ENCODE peak calls at places on chromosome 12, in four cellular contexts. U is HL-60, V is GM12878, R is K562. D is an unnamed sample.

GRCh38 chr12:51244269-51244668 is 5.6 kb downstream of the DAZAP2 start:
- DNase-seq in U (no peak), V (no peak), R (no peak), D (no peak)

GRCh38 chr12:52249041-52249461 is 16.0 kb downstream of the KRT7 start:
- DNase-seq in U (no peak), V (no peak), R (no peak), D (no peak)

GRCh38 chr12:26971963-26972362 is 33.7 kb downstream of the FGFR1OP2 start:
- DNase-seq in U (no peak), V (peak; percentile 72), R (no peak), D (peak; percentile 26)

GRCh38 chr12:108837239-108837638 is 20.1 kb downstream of the SSH1 start:
- DNase-seq in U (no peak), V (no peak), R (no peak), D (no peak)

GRCh38 chr12:24780969-24781368 is 167.9 kb downstream of the BCAT1 start:
- DNase-seq in U (no peak), V (no peak), R (no peak), D (no peak)

GRCh38 chr12:75658826-75659823 is 147.7 kb upstream of the KRR1 start:
- DNase-seq in U (no peak), V (no peak), R (no peak), D (no peak)

GRCh38 chr12:91778938-91779400 is 366.7 kb downstream of the BTG1 start:
- DNase-seq in U (peak; percentile 15), V (peak; percentile 93), R (peak; percentile 20), D (peak; percentile 9)

GRCh38 chr12:108629156-108629555 is 4.5 kb downstream of the SELPLG start:
- DNase-seq in U (no peak), V (no peak), R (peak; percentile 26), D (no peak)

GRCh38 chr12:40146800-40147797 is 41.2 kb upstream of the SLC2A13 start:
- DNase-seq in U (no peak), V (no peak), R (no peak), D (no peak)

GRCh38 chr12:116370004-116370404 is 92.5 kb upstream of the MED13L start:
- DNase-seq in U (no peak), V (no peak), R (no peak), D (no peak)

GRCh38 chr12:69459477-69459876 is 10.7 kb upstream of the FRS2 start:
- DNase-seq in U (no peak), V (no peak), R (no peak), D (no peak)

GRCh38 chr12:13038491-13039161 is 5.6 kb upstream of the FAM234B start:
- DNase-seq in U (no peak), V (no peak), R (no peak), D (no peak)

GRCh38 chr12:70928066-70928465 is 7.5 kb upstream of the PTPRR start:
- DNase-seq in U (no peak), V (no peak), R (no peak), D (no peak)

GRCh38 chr12:119775246-119775895 is 101.7 kb downstream of the CIT start:
- DNase-seq in U (no peak), V (no peak), R (no peak), D (no peak)

GRCh38 chr12:54523637-54524036 is 25.8 kb upstream of the PDE1B start:
- DNase-seq in U (no peak), V (no peak), R (no peak), D (no peak)

GRCh38 chr12:114676142-114676741 is 7.7 kb downstream of the TBX3 start:
- DNase-seq in U (no peak), V (no peak), R (no peak), D (no peak)

GRCh38 chr12:49842519-49843352 is at the start of gene BCDIN3D:
- DNase-seq in U (peak; percentile 88), V (peak; percentile 66), R (peak; percentile 91), D (peak; percentile 71)

GRCh38 chr12:110199360-110200123 is 75.4 kb downstream of the IFT81 start:
- DNase-seq in U (no peak), V (peak; percentile 20), R (no peak), D (no peak)

GRCh38 chr12:24252580-24252979 is 303.1 kb upstream of the SOX5 start:
- DNase-seq in U (no peak), V (no peak), R (no peak), D (no peak)

GRCh38 chr12:31206038-31206670 is 119.8 kb downstream of the SINHCAF start:
- DNase-seq in U (no peak), V (no peak), R (no peak), D (no peak)
- TF ChIP-seq SPI1 in U (no peak), V (no peak), R (no peak), D (no peak)

GRCh38 chr12:6180300-6181051 is 19.7 kb upstream of the CD9 start:
- DNase-seq in U (no peak), V (no peak), R (no peak), D (no peak)
- TF ChIP-seq POLR2AphosphoS5 in U (no peak), V (no peak), R (no peak), D (no peak)

DNA sequence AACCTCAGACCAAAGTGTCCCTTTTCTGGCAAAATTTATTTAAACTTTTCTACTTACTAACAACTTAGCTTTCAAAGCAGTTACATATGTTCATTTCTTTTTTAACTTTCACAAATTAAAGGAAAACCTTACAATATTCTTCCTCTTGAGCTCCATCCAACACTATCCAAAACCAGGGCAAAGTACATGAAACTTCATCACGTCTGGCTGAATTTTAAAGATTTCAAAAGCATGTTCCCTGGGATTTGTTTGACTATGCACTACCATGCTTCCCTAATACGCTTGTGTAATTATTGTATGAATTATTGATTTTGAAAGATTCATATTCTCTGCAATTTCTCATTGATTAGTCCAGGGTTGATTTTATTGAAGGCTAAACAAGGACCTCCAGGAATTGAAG is 343.1 kb upstream of the TMPO start:
- DNase-seq in U (no peak), V (no peak), R (no peak), D (no peak)
- TF ChIP-seq SPI1 in U (no peak), V (no peak), R (no peak), D (no peak)

DNA sequence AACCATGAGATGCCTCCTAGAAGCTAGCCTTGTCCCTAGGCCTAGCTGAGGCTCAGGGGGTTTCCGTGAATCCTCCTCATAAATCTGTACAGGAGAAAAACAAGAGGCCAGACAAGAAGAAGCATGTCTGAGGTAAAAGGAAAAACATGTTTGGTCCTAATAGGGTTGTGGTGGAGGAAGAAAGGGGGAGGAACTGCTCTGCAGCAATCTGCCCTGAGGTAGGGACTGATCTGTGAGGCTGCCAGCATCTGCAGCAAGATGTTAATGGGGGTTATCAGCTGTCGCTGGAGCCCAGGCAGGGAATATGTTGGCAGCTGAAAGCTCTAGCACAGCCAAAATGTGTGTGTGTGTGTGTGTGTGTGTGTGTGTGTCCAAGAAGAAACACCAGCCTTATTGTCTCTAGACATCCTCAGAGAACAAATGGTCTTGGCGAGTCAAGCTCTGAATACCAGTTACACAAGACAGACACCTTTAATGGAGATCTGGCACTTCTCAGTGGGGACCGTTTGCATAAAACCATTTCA is 218.5 kb downstream of the NUAK1 start:
- DNase-seq in U (no peak), V (no peak), R (no peak), D (no peak)
- TF ChIP-seq POLR2AphosphoS5 in U (no peak), V (no peak), R (no peak), D (no peak)

GRCh38 chr12:7106082-7106481 is 2.9 kb downstream of the C1RL start:
- DNase-seq in U (no peak), V (no peak), R (no peak), D (no peak)

GRCh38 chr12:7110661-7111060 is 1.6 kb upstream of the C1RL start:
- DNase-seq in U (no peak), V (no peak), R (no peak), D (no peak)

GRCh38 chr12:7108928-7109920 is at the start of gene C1RL:
- DNase-seq in U (peak; percentile 85), V (no peak), R (peak; percentile 69), D (no peak)

GRCh38 chr12:7108042-7108927 is 729 bp downstream of the C1RL start:
- DNase-seq in U (peak; percentile 90), V (peak; percentile 55), R (peak; percentile 80), D (peak; percentile 79)

GRCh38 chr12:7107181-7108041 is 1.6 kb downstream of the C1RL start:
- DNase-seq in U (peak; percentile 41), V (no peak), R (no peak), D (no peak)
- TF ChIP-seq SPI1 in U (no peak), V (no peak), R (no peak), D (no peak)

GRCh38 chr12:28993720-28994119 is 155.4 kb upstream of the FAR2 start:
- DNase-seq in U (no peak), V (no peak), R (no peak), D (no peak)

GRCh38 chr12:28996688-28997087 is 152.4 kb upstream of the FAR2 start:
- DNase-seq in U (no peak), V (no peak), R (no peak), D (no peak)

GRCh38 chr12:29004066-29004935 is 144.8 kb upstream of the FAR2 start:
- DNase-seq in U (no peak), V (no peak), R (no peak), D (no peak)

DNA sequence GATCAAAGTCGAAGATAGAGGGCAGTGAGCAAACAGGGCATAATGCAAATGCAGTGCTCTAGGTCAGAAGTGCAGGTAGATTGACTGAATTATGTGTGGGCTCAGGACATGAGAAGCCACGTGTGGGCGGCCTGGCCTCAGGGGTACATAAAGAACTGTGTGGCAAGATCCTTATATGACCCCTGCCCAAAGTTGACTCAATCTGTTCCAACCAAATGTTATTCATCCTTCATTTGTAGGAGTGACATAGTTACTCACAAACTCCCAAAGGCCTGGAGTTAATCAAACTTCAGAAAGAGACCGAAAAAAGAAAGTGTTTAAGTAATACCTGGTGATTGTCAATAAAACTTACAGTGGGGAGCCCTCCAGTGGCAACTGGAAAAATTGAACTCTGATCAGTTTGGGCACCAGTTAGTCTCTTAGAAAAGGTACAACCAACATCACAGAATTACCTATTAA is 150.4 kb upstream of the FAR2 start:
- DNase-seq in U (no peak), V (no peak), R (no peak), D (no peak)
- TF ChIP-seq POLR2AphosphoS5 in U (no peak), V (no peak), R (no peak), D (no peak)

GRCh38 chr12:124143726-124144125 is 151.2 kb upstream of the RFLNA start:
- DNase-seq in U (no peak), V (no peak), R (no peak), D (no peak)
- TF ChIP-seq SPI1 in U (no peak), V (no peak), R (no peak), D (no peak)

DNA sequence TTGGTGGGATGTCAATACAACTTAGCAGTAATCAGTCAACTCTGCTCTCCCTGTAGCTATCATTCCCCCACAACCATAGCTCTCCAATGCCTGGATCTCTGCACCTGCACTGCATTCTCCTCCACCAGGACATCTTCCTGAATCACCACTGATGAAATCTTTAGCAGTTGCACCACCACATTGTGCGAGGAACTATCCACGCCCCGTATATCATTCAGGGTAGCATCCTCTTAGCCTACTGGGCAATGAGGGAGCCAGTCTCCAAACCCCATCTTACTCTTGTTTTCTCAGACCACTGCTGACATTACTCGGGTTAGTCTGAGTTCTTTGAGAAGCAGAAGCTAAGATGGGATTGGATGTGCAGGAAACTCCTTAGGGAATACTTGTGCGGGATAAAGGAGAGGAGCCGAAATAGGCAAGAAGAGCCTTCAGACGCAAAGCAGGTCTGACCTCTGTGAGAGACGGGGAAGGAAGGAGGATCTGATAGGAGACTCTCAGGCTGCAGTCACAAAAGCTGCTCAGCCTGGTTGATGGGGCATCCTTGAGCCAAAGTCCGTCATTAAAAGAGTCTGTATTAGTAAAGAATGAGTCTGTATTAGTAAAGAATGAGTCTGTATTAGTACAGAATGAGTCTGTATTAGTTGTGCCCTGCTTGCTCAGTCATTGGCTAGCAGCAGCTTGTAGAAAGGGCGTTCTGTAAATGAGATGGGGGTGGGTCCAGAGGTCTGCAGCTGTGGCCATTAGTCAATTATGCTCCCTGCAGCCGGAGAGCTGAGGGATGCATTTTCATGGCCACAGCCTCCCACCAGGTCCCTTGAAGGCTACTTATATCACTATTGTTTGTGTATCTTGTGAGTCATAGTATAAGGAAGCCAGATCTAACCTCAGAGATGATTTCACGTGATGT is 49.6 kb upstream of the RASSF3 start:
- DNase-seq in U (peak; percentile 43), V (no peak), R (no peak), D (no peak)
- TF ChIP-seq POLR2AphosphoS5 in U (no peak), V (no peak), R (no peak), D (no peak)